ENCODE peak calls at places on chromosome 16, in eight cellular contexts. S is left lung; Y is WERI-Rb-1; L is lower leg skin; R is PC-9; U is AG10803; Z is CD8-positive, alpha-beta T cell; E is upper lobe of right lung. O is an unnamed sample.

GRCh38 chr16:66940236-66940635 is 4.9 kb downstream of the CES2 start:
- DNase-seq in S (no peak), Y (no peak), L (no peak), R (no peak), U (no peak), Z (no peak), E (no peak), O (no peak)

GRCh38 chr16:87129771-87130170 is 187.4 kb downstream of the C16orf95 start:
- DNase-seq in S (no peak), Y (no peak), L (no peak), R (peak; percentile 54), U (no peak), Z (no peak), E (no peak), O (no peak)

GRCh38 chr16:4026854-4027253 is 89.4 kb downstream of the ADCY9 start:
- DNase-seq in S (no peak), Y (no peak), L (no peak), R (no peak), U (no peak), Z (no peak), E (no peak), O (no peak)

GRCh38 chr16:80038566-80038965 is 438.0 kb upstream of the MAF start:
- DNase-seq in S (no peak), Y (no peak), L (no peak), R (no peak), U (no peak), Z (no peak), E (no peak), O (no peak)

GRCh38 chr16:52455549-52456277 is 91.2 kb downstream of the TOX3 start:
- DNase-seq in S (no peak), Y (no peak), L (no peak), R (no peak), U (no peak), Z (no peak), E (no peak), O (no peak)

GRCh38 chr16:66030036-66030435 is 336.5 kb upstream of the CDH5 start:
- DNase-seq in S (no peak), Y (no peak), L (no peak), R (no peak), U (peak; percentile 43), Z (no peak), E (no peak), O (no peak)

GRCh38 chr16:15885560-15886001 is 2.8 kb downstream of the CEP20 start:
- DNase-seq in S (no peak), Y (no peak), L (peak; percentile 25), R (no peak), U (no peak), Z (no peak), E (no peak), O (peak; percentile 41)

GRCh38 chr16:89855301-89855945 is 18.0 kb upstream of the TCF25 start:
- DNase-seq in S (no peak), Y (no peak), L (no peak), R (no peak), U (no peak), Z (no peak), E (no peak), O (no peak)

GRCh38 chr16:82651921-82652601 is 25.3 kb downstream of the CDH13 start:
- DNase-seq in S (no peak), Y (no peak), L (no peak), R (no peak), U (no peak), Z (no peak), E (no peak), O (peak; percentile 57)

GRCh38 chr16:81821422-81822128 is 42.5 kb downstream of the PLCG2 start:
- DNase-seq in S (no peak), Y (no peak), L (no peak), R (no peak), U (no peak), Z (no peak), E (no peak), O (no peak)

GRCh38 chr16:47853635-47854034 is 302.2 kb downstream of the ABCC12 start:
- DNase-seq in S (no peak), Y (no peak), L (no peak), R (no peak), U (no peak), Z (no peak), E (no peak), O (no peak)

DNA sequence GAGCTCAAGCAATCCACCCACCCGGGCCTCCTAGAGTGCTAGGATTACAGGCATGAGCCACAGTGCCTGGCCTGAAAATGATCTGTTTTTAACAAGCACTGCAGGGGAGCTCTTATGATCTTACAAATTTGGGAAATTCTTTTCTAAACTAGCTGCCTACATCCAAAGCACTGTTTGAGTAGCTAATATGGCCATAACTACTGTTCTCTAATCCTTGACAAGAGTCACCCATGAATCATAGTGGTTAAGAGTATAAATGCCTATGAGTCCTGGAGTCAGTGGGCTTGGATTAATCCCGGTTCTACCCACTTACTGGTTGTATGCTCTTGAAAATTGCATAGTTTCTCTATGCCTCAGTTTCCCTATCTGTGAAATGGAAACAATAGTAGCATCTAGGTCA is 1.4 kb upstream of the CPPED1 start:
- DNase-seq in S (no peak), Y (no peak), L (no peak), R (no peak), U (no peak), Z (no peak), E (no peak), O (no peak)
- H3K4me3 ChIP-seq in S (no peak overlapping the region), Y (no peak overlapping the region), L (no peak overlapping the region), R (no peak overlapping the region), U (no peak overlapping the region), Z (no peak overlapping the region), E (no peak overlapping the region), O (no peak overlapping the region)

DNA sequence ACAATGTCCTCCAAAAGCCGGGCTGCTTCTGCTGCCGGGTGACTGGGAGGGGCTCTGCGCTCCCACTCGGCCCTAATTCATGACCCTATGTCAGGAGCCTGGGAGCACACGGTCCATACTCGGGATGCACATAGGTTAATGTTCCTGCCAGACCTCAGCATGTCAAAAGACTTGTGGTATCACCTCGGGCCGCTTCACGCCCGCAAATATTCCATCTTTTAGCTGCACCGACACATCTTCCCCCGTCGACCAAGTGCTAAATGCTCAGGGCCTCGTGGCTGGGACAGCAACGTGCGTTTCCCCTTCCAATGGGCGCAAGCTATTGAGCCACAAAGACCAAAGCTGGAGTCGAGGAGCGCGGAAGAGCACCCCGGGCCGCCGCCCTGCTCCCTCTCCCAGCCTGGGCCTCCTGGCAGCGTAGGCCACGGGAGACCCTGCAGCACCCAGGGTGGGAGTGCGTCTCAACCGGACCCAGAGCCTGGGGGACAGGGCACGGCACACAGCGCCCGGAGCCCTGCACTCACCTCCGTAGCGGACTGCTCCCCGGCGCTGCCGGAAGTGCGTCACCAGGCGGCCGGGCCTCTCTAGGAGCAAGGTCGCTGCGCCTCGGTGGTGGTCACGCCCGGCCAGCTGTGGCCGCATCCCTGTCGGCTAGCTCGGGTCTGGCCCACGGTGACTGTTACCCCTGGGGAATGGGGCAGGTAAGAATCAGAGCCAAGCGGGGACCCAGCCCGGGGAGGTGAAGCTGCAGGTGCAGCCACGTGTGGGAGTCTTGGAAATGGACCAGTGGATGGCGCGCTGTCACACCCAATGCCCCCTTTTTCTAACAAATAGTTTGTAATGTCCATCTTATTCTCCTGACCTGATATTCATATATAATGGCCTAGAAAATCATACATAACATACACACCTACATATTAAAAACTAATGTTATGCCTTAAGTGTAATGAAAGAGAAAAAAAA is at the start of gene ZNF23:
- DNase-seq in S (peak; percentile 90), Y (peak; percentile 80), L (peak; percentile 96), R (peak; percentile 48), U (peak; percentile 75), Z (peak; percentile 80), E (peak; percentile 94), O (peak; percentile 82)
- TF ChIP-seq CTCF in S (no peak), Y (no peak), L (no peak), R (peak; percentile 30), U (peak; percentile 19), Z (peak; percentile 29), E (no peak), O (peak; percentile 4)

DNA sequence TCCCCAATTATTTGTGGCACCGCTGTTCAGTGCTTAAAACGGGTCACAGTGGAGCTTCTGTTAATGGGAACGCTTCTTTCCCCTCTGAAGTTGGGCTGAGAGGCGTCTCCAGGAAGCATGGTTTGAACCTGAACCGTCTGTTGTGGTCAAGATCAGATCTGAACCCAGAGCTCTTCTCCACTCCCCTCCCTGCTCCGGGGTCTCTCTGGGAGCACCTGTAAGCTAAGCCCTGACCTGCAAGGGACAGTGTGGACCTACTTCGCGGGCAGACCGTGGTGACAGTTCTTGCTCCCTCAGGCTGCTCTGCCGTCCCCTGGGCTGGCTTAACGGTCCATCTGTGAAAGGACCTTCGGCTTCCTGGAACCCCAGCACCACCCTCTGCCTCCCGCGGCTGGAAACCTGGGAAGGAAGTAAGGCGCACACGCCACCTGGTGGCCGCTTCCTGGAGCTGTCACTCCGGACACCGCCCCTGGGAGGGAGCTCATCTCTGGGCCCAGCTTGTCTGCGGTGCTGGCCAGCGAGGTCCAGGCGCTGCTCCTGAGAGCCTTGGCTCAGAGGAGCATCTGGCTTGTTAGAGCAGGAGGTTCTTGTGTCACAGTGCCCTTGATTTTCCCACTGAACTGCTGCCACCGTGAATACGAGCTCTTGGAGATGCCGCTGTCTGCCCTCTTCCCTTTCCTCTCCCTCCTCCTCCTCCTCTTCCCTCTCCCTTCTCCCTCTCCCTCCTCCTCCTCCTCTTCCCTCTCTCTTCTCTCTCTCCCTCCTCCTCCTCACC is 518.5 kb upstream of the EEF2KMT start:
- DNase-seq in S (peak; percentile 36), Y (peak; percentile 91), L (no peak), R (no peak), U (no peak), Z (no peak), E (peak; percentile 77), O (no peak)
- H3K4me3 ChIP-seq in S (no peak overlapping the region), Y (no peak overlapping the region), L (no peak overlapping the region), R (no peak overlapping the region), U (no peak overlapping the region), Z (no peak overlapping the region), E (no peak overlapping the region), O (no peak overlapping the region)

GRCh38 chr16:57775661-57776469 is 26.4 kb downstream of the KIFC3 start:
- DNase-seq in S (no peak), Y (peak; percentile 93), L (no peak), R (no peak), U (no peak), Z (no peak), E (no peak), O (no peak)
- TF ChIP-seq CTCF in S (no peak), Y (peak; percentile 97), L (no peak), R (no peak), U (no peak), Z (no peak), E (no peak), O (peak; percentile 22)

O was measured in fibroblast of villous mesenchyme.